ENCODE peak calls at places on chromosomes 3 and 15, in five cellular contexts. One of them, this sample, is unnamed.
A peak's percentile ranks its signal among the peaks of the same experiment; 100 is the strongest.

GRCh38 chr3:128617557-128618397 is 32.8 kb downstream of the RPN1 start:
- DNase-seq in AG04450: peak; percentile 91
- DNase-seq in HT-29: peak; percentile 99
- DNase-seq in H54: peak; percentile 74
- DNase-seq in foreskin fibroblast: peak; percentile 94
- DNase-seq in this sample: peak; percentile 97

GRCh38 chr3:46917257-46917656 is 39.7 kb downstream of the PTH1R start:
- DNase-seq in AG04450: no peak
- DNase-seq in HT-29: no peak
- DNase-seq in H54: no peak
- DNase-seq in foreskin fibroblast: no peak
- DNase-seq in this sample: no peak

GRCh38 chr3:3778641-3779270 is 20.5 kb upstream of the LRRN1 start:
- DNase-seq in AG04450: no peak
- DNase-seq in HT-29: no peak
- DNase-seq in H54: no peak
- DNase-seq in foreskin fibroblast: no peak
- DNase-seq in this sample: no peak

GRCh38 chr3:69085543-69086132 is 901 bp downstream of the ARL6IP5 start:
- DNase-seq in AG04450: no peak
- DNase-seq in HT-29: peak; percentile 32
- DNase-seq in H54: no peak
- DNase-seq in foreskin fibroblast: peak; percentile 16
- DNase-seq in this sample: no peak

GRCh38 chr15:25691544-25692430 is 171.3 kb downstream of the ATP10A start:
- DNase-seq in AG04450: no peak
- DNase-seq in HT-29: peak; percentile 33
- DNase-seq in H54: no peak
- DNase-seq in foreskin fibroblast: no peak
- DNase-seq in this sample: no peak

GRCh38 chr3:72996121-72996472 is 514 bp upstream of the PPP4R2 start:
- DNase-seq in AG04450: no peak
- DNase-seq in HT-29: no peak
- DNase-seq in H54: no peak
- DNase-seq in foreskin fibroblast: no peak
- DNase-seq in this sample: no peak

GRCh38 chr3:8581806-8582436 is 62.7 kb downstream of the SSUH2 start:
- DNase-seq in AG04450: no peak
- DNase-seq in HT-29: no peak
- DNase-seq in H54: no peak
- DNase-seq in foreskin fibroblast: no peak
- DNase-seq in this sample: no peak

GRCh38 chr3:77605865-77606264 is 566.0 kb downstream of the ROBO2 start:
- DNase-seq in AG04450: no peak
- DNase-seq in HT-29: no peak
- DNase-seq in H54: no peak
- DNase-seq in foreskin fibroblast: no peak
- DNase-seq in this sample: no peak

GRCh38 chr3:77041156-77041696 is 1.3 kb downstream of the ROBO2 start:
- DNase-seq in AG04450: no peak
- DNase-seq in HT-29: no peak
- DNase-seq in H54: no peak
- DNase-seq in foreskin fibroblast: no peak
- DNase-seq in this sample: no peak

GRCh38 chr3:121736112-121736511 is 13.4 kb downstream of the GOLGB1 start:
- DNase-seq in AG04450: no peak
- DNase-seq in HT-29: no peak
- DNase-seq in H54: no peak
- DNase-seq in foreskin fibroblast: no peak
- DNase-seq in this sample: no peak

GRCh38 chr3:59127071-59127470 is 77.2 kb upstream of the CFAP20DC start:
- DNase-seq in AG04450: peak; percentile 29
- DNase-seq in HT-29: no peak
- DNase-seq in H54: peak; percentile 44
- DNase-seq in foreskin fibroblast: no peak
- DNase-seq in this sample: no peak

GRCh38 chr3:32817561-32818430 is at the start of gene TRIM71:
- DNase-seq in AG04450: no peak
- DNase-seq in HT-29: no peak
- DNase-seq in H54: no peak
- DNase-seq in foreskin fibroblast: no peak
- DNase-seq in this sample: peak; percentile 34

GRCh38 chr15:42461261-42461660 is 29.7 kb downstream of the ZNF106 start:
- DNase-seq in AG04450: no peak
- DNase-seq in HT-29: no peak
- DNase-seq in H54: no peak
- DNase-seq in foreskin fibroblast: no peak
- DNase-seq in this sample: no peak

GRCh38 chr3:47098910-47099309 is 65.0 kb downstream of the SETD2 start:
- DNase-seq in AG04450: no peak
- DNase-seq in HT-29: no peak
- DNase-seq in H54: no peak
- DNase-seq in foreskin fibroblast: no peak
- DNase-seq in this sample: no peak

GRCh38 chr3:178097576-178097975 is 438.7 kb upstream of the KCNMB2 start:
- DNase-seq in AG04450: peak; percentile 82
- DNase-seq in HT-29: no peak
- DNase-seq in H54: no peak
- DNase-seq in foreskin fibroblast: peak; percentile 88
- DNase-seq in this sample: no peak

GRCh38 chr15:89978914-89979313 is 22.2 kb upstream of the ZNF710 start:
- DNase-seq in AG04450: no peak
- DNase-seq in HT-29: peak; percentile 21
- DNase-seq in H54: no peak
- DNase-seq in foreskin fibroblast: no peak
- DNase-seq in this sample: no peak

This sample was measured in NCI-H526 treated with DMSO at 0.1 percent for 48 hours.